ENCODE peak calls at places on chromosomes 3 and 15, in ten cellular contexts. V, U, J, Y, O, N, W, G, A and I are unnamed samples. For H3K4me1 and H3K9me3, the result is how much of the 10 kb centered on the place peaks cover.

GRCh38 chr15:82739086-82739485 is 29.4 kb upstream of the AP3B2 start:
- DNase-seq in J (no peak), A (no peak), U (no peak), O (no peak), W (no peak), Y (no peak), V (no peak), G (no peak), N (no peak), I (no peak)

GRCh38 chr3:151265866-151266265 is 12.5 kb downstream of the P2RY14 start:
- DNase-seq in A (no peak), J (peak), U (no peak), V (no peak), N (no peak), W (no peak), G (no peak), Y (no peak), O (no peak), I (peak)

GRCh38 chr15:101087172-101087769 is 164.6 kb downstream of the CHSY1 start:
- DNase-seq in W (no peak), O (no peak), U (no peak), Y (no peak), G (no peak), A (no peak), N (no peak), J (no peak), V (no peak), I (no peak)

GRCh38 chr15:91128028-91128427 is 28.0 kb downstream of the SV2B start:
- DNase-seq in J (no peak), O (no peak), U (no peak), A (no peak), G (no peak), W (no peak), N (no peak), Y (no peak), V (no peak), I (no peak)

GRCh38 chr15:71295242-71296031 is 180.2 kb downstream of the THSD4 start:
- DNase-seq in J (no peak), A (no peak), O (no peak), V (no peak), G (no peak), U (no peak), N (no peak), W (no peak), Y (no peak), I (no peak)

GRCh38 chr3:70833510-70833835 is 521.0 kb upstream of the MDFIC2 start:
- DNase-seq in Y (no peak), W (no peak), O (no peak), A (no peak), N (no peak), V (no peak), U (no peak), G (no peak), J (no peak), I (no peak)

GRCh38 chr3:186200746-186201145 is 91.9 kb upstream of the ETV5 start:
- DNase-seq in V (no peak), A (no peak), W (no peak), Y (peak), O (no peak), G (no peak), J (no peak), U (no peak), N (no peak), I (no peak)

GRCh38 chr15:94487635-94488034 is 256.3 kb downstream of the MCTP2 start:
- DNase-seq in G (no peak), J (no peak), O (no peak), W (no peak), V (no peak), A (no peak), U (no peak), Y (no peak), N (no peak), I (no peak)

GRCh38 chr3:82496890-82497560 is 735.6 kb upstream of the GBE1 start:
- DNase-seq in V (no peak), J (no peak), Y (no peak), W (no peak), O (no peak), U (no peak), A (no peak), G (no peak), N (no peak), I (no peak)

GRCh38 chr3:131750256-131750655 is 247.5 kb upstream of the MRPL3 start:
- DNase-seq in N (no peak), J (no peak), U (no peak), A (no peak), O (no peak), G (no peak), W (no peak), V (no peak), Y (no peak), I (no peak)

GRCh38 chr3:3288288-3288687 is 108.8 kb upstream of the CRBN start:
- DNase-seq in N (no peak), O (no peak), W (no peak), A (no peak), G (no peak), U (no peak), J (no peak), Y (no peak), V (no peak), I (no peak)

GRCh38 chr3:24386458-24386857 is 108.2 kb downstream of the THRB start:
- DNase-seq in N (no peak), Y (no peak), U (no peak), A (no peak), G (no peak), W (no peak), V (no peak), J (no peak), O (no peak), I (no peak)

GRCh38 chr3:16362781-16363180 is 97.8 kb downstream of the OXNAD1 start:
- DNase-seq in Y (no peak), N (no peak), J (no peak), O (no peak), W (no peak), U (no peak), G (no peak), V (no peak), A (no peak), I (no peak)

GRCh38 chr3:167489571-167489970 is 15.7 kb upstream of the SERPINI2 start:
- DNase-seq in G (no peak), V (no peak), O (no peak), N (no peak), Y (no peak), W (no peak), J (no peak), U (no peak), A (no peak), I (no peak)

GRCh38 chr3:136919799-136920580 is 37.8 kb upstream of the IL20RB start:
- DNase-seq in O (no peak), J (no peak), U (no peak), G (no peak), A (no peak), N (no peak), W (no peak), V (no peak), Y (no peak), I (no peak)

GRCh38 chr15:27561816-27562215 is 537.3 kb downstream of the OCA2 start:
- DNase-seq in W (no peak), J (no peak), U (no peak), N (no peak), O (no peak), G (no peak), Y (no peak), V (no peak), A (no peak), I (no peak)

GRCh38 chr3:196774191-196774820 is 34.6 kb downstream of the PAK2 start:
- DNase-seq in A (no peak), W (no peak), N (no peak), J (no peak), V (no peak), G (no peak), Y (no peak), U (no peak), O (no peak), I (no peak)

GRCh38 chr3:16211176-16211904 is 36.9 kb downstream of the GALNT15 start:
- DNase-seq in V (no peak), G (no peak), A (no peak), N (no peak), Y (no peak), J (no peak), U (no peak), W (no peak), O (no peak), I (no peak)

GRCh38 chr3:56119575-56120349 is 348.5 kb downstream of the ERC2 start:
- DNase-seq in U (peak), O (peak), V (no peak), J (no peak), N (peak), G (no peak), A (no peak), W (peak), Y (no peak), I (no peak)

GRCh38 chr3:187763850-187764648 is 18.8 kb upstream of the BCL6 start:
- DNase-seq in A (no peak), W (no peak), O (no peak), J (no peak), G (no peak), Y (peak), U (no peak), V (no peak), N (no peak), I (no peak)

GRCh38 chr3:107775958-107776357 is 253.2 kb downstream of the BBX start:
- DNase-seq in J (no peak), W (no peak), N (no peak), U (no peak), A (no peak), Y (no peak), G (no peak), V (no peak), O (no peak), I (no peak)

GRCh38 chr3:193377591-193377990 is 962 bp downstream of the ATP13A5 start:
- DNase-seq in G (no peak), A (no peak), U (peak), V (no peak), N (no peak), Y (no peak), W (no peak), O (no peak), J (no peak), I (no peak)

GRCh38 chr3:187198490-187198889 is 1.2 kb downstream of the RTP1 start:
- DNase-seq in Y (no peak), U (no peak), W (no peak), N (no peak), O (no peak), A (no peak), V (no peak), G (no peak), J (no peak), I (no peak)

GRCh38 chr3:102741105-102741504 is 306.3 kb downstream of the ZPLD1 start:
- DNase-seq in J (no peak), Y (no peak), N (no peak), O (no peak), V (no peak), A (no peak), W (no peak), U (no peak), G (no peak), I (no peak)

GRCh38 chr3:89795506-89795905 is 688.1 kb downstream of the EPHA3 start:
- DNase-seq in Y (no peak), U (no peak), V (no peak), O (no peak), G (no peak), N (no peak), A (no peak), W (no peak), J (no peak), I (no peak)

GRCh38 chr3:136120373-136121348 is 75.5 kb downstream of the MSL2 start:
- DNase-seq in O (no peak), U (no peak), G (no peak), Y (no peak), N (no peak), J (no peak), V (no peak), A (no peak), W (no peak), I (no peak)

GRCh38 chr3:98967758-98968157 is 66.3 kb upstream of the DCBLD2 start:
- DNase-seq in O (no peak), V (no peak), A (no peak), G (no peak), W (no peak), Y (no peak), J (no peak), N (no peak), U (no peak), I (no peak)

GRCh38 chr3:98968347-98968746 is 66.9 kb upstream of the DCBLD2 start:
- DNase-seq in U (no peak), N (no peak), O (no peak), W (no peak), Y (no peak), A (no peak), V (no peak), G (no peak), J (no peak), I (no peak)

GRCh38 chr3:98968824-98969223 is 67.3 kb upstream of the DCBLD2 start:
- DNase-seq in U (no peak), J (no peak), N (no peak), G (no peak), A (no peak), Y (no peak), O (no peak), W (no peak), V (no peak), I (no peak)

GRCh38 chr3:98966434-98966833 is 64.9 kb upstream of the DCBLD2 start:
- DNase-seq in V (no peak), J (no peak), O (no peak), W (no peak), Y (no peak), A (no peak), N (no peak), U (no peak), G (no peak), I (no peak)

DNA sequence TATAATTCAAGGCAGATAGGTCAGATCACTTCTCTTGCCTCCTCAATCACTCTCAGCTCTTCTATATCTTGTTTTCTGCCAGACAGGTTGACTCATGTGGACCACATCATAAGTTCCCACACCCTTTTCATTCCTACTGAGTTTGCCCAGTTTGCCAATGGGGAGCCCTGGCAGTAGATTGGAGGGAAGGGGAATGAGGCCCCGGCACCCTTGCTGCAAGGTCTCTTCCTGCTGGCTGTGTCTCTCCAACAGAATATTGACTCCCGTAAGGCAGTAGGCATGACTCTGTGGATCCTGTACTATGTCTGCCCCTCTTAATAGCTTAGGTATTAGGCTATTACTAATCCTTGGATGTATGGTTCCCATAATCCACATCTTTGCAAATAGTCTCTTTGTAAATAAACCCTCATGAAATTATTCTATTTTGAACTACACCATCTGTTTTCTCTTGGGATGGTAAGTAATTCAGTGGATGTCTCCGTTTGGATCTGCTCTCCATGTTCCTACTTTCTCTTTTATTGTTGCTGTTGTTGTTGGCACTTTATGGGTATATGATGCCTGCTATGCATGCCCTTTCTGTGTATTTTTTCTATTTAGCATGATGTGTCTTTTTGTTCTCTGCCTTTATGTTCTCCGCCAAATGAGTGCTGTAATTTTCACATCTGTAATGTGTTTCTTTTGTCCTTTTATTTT is 65.5 kb upstream of the DCBLD2 start:
- DNase-seq in W (no peak), A (no peak), J (no peak), U (no peak), N (no peak), O (no peak), V (no peak), Y (no peak), G (no peak), I (no peak)
- H3K4me1 ChIP-seq in W (under half), A (under half), J (under half), U (under half), N (under half), O (under half), V (under half), Y (under half), G (under half), I (under half)

GRCh38 chr3:163058190-163058854 is 1561.7 kb downstream of the OTOL1 start:
- DNase-seq in W (no peak), J (no peak), U (peak), A (no peak), G (no peak), Y (no peak), N (no peak), V (no peak), O (peak), I (no peak)

DNA sequence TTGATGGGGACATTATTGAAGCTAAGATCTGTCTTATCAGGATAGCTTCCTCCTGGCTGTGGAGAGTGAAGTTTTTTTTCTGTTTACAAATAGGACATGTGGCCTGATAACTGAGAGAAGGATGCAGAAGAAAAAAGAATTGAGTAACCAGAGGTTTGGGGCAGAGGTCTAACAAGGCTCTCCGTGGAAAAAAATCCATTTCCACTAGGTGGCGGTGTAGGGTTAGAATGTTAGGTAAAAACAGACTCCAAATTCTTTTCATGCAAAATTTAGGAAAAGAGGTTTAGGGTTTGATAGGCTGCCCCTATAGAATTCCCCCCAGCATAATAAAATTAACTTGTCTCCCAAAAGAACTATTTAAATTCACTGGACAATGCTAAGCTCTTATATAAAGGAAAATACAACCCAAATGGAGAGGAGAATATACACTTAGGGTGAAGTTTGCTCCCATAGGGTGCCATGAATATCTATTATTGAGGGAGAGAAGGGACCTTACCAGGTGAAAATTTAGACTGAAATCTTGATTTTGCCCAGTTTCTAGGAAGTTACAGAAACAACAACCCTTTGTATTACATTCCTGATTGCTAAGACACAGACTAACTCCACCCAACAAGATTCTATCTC is 1560.4 kb downstream of the OTOL1 start:
- DNase-seq in W (no peak), Y (no peak), U (peak), O (no peak), G (no peak), N (peak), A (no peak), V (no peak), J (peak), I (no peak)
- TF ChIP-seq CTCF in W (no peak), Y (peak), U (peak), O (no peak), G (peak), N (peak), A (peak), V (peak), J (peak), I (no peak)

GRCh38 chr15:98266295-98266694 is 305.8 kb downstream of the ARRDC4 start:
- DNase-seq in J (no peak), V (no peak), Y (no peak), G (no peak), A (no peak), N (no peak), U (no peak), O (no peak), W (no peak), I (no peak)

GRCh38 chr15:98268163-98268562 is 307.7 kb downstream of the ARRDC4 start:
- DNase-seq in W (no peak), G (no peak), N (no peak), A (no peak), Y (no peak), J (no peak), V (no peak), O (no peak), U (no peak), I (no peak)

GRCh38 chr15:98263787-98264186 is 303.3 kb downstream of the ARRDC4 start:
- DNase-seq in Y (no peak), G (no peak), O (no peak), U (no peak), N (no peak), A (no peak), W (no peak), J (no peak), V (no peak), I (no peak)
- H3K9me3 ChIP-seq in Y (under half), G (under half), O (under half), U (under half), N (under half), A (under half), W (under half), J (under half), V (under half), I (under half)

GRCh38 chr3:149464706-149465328 is 9.7 kb upstream of the TM4SF4 start:
- DNase-seq in J (no peak), W (no peak), Y (no peak), O (no peak), G (no peak), V (no peak), A (peak), U (no peak), N (no peak), I (no peak)

GRCh38 chr3:149463921-149464320 is 10.6 kb upstream of the TM4SF4 start:
- DNase-seq in U (no peak), J (no peak), V (no peak), Y (no peak), O (no peak), W (no peak), N (no peak), A (peak), G (no peak), I (no peak)

GRCh38 chr3:149468504-149469212 is 5.8 kb upstream of the TM4SF4 start:
- DNase-seq in J (no peak), Y (no peak), A (no peak), G (no peak), V (no peak), N (no peak), U (no peak), W (no peak), O (no peak), I (no peak)

GRCh38 chr3:149465351-149465883 is 9.1 kb upstream of the TM4SF4 start:
- DNase-seq in Y (no peak), A (no peak), O (no peak), N (no peak), J (no peak), V (no peak), U (peak), W (no peak), G (no peak), I (no peak)

GRCh38 chr3:149466192-149466591 is 8.3 kb upstream of the TM4SF4 start:
- DNase-seq in N (no peak), A (no peak), O (no peak), U (no peak), G (no peak), J (no peak), Y (no peak), V (no peak), W (no peak), I (no peak)
- H3K4me1 ChIP-seq in N (under half), A (under half), O (under half), U (under half), G (under half), J (under half), Y (under half), V (under half), W (under half), I (under half)